ENCODE peak calls at places on chromosomes 5 and 9, in ten cellular contexts. P is spleen, Q is prostate gland, X is GM12891, J is suprapubic skin, K is K562, F is endothelial cell of umbilical vein, E is HCT116, O is stomach, W is sigmoid colon. U is an unnamed sample.

GRCh38 chr9:93092171-93092991 is 3.6 kb upstream of the CARD19 start:
- DNase-seq in K (no peak), Q (no peak), E (no peak), P (peak; percentile 77), X (no peak), O (no peak), J (peak; percentile 50), F (no peak), W (peak; percentile 64), U (peak; percentile 89)

GRCh38 chr5:91941590-91941989 is 558.5 kb upstream of the ARRDC3 start:
- DNase-seq in X (no peak), J (no peak), O (no peak), K (no peak), W (no peak), Q (no peak), E (no peak), P (no peak), F (no peak), U (no peak)

GRCh38 chr9:76687861-76688374 is 76.3 kb upstream of the PCA3 start:
- DNase-seq in P (no peak), W (no peak), X (no peak), K (no peak), J (no peak), F (peak; percentile 91), E (peak; percentile 8), Q (no peak), O (peak; percentile 27), U (no peak)

GRCh38 chr9:131971482-131972074 is 108.1 kb downstream of the MED27 start:
- DNase-seq in O (no peak), J (no peak), F (no peak), W (no peak), X (no peak), Q (no peak), K (no peak), E (no peak), P (no peak), U (no peak)

GRCh38 chr5:66180282-66180955 is 36.3 kb downstream of the SREK1 start:
- DNase-seq in P (no peak), W (no peak), J (no peak), Q (no peak), F (no peak), O (no peak), E (no peak), K (no peak), X (no peak), U (no peak)

GRCh38 chr9:123360161-123361085 is 4.4 kb downstream of the CRB2 start:
- DNase-seq in P (no peak), K (peak; percentile 100), J (no peak), O (peak; percentile 75), F (no peak), X (peak; percentile 79), W (no peak), Q (no peak), E (no peak), U (no peak)

GRCh38 chr5:178895615-178896571 is at the start of gene ZFP2:
- DNase-seq in Q (peak; percentile 60), F (peak; percentile 58), O (peak; percentile 57), E (peak; percentile 21), K (no peak), W (peak; percentile 72), J (no peak), X (peak; percentile 5), P (peak; percentile 90), U (no peak)

GRCh38 chr5:158514353-158514960 is 585.3 kb downstream of the EBF1 start:
- DNase-seq in X (no peak), Q (no peak), K (no peak), J (no peak), E (no peak), W (no peak), O (no peak), F (no peak), P (no peak), U (no peak)

GRCh38 chr5:81209869-81210268 is 23.3 kb upstream of the CKMT2 start:
- DNase-seq in E (no peak), J (no peak), O (no peak), F (no peak), X (no peak), K (no peak), P (no peak), W (no peak), Q (no peak), U (no peak)

GRCh38 chr5:1480217-1480616 is 35.0 kb upstream of the SLC6A3 start:
- DNase-seq in P (peak; percentile 94), E (no peak), J (no peak), K (no peak), F (no peak), W (no peak), Q (no peak), X (no peak), O (peak; percentile 48), U (no peak)

GRCh38 chr5:103114440-103114839 is 5.5 kb downstream of the GIN1 start:
- DNase-seq in O (no peak), F (no peak), X (no peak), K (no peak), P (no peak), E (no peak), W (no peak), J (no peak), Q (no peak), U (no peak)

GRCh38 chr9:16029796-16030363 is 477.0 kb downstream of the CCDC171 start:
- DNase-seq in P (no peak), K (no peak), F (no peak), J (no peak), O (no peak), X (no peak), Q (no peak), E (no peak), W (no peak), U (no peak)

GRCh38 chr5:1875843-1876671 is 6.7 kb downstream of the IRX4 start:
- DNase-seq in P (no peak), K (no peak), F (no peak), W (no peak), E (no peak), O (no peak), J (no peak), X (no peak), Q (no peak), U (no peak)

GRCh38 chr5:168106008-168106761 is 185.3 kb upstream of the WWC1 start:
- DNase-seq in F (no peak), Q (no peak), X (no peak), O (no peak), W (no peak), K (no peak), P (no peak), E (no peak), J (no peak), U (no peak)

GRCh38 chr9:104991144-104991953 is 63.4 kb upstream of the ABCA1 start:
- DNase-seq in O (peak; percentile 94), X (peak; percentile 51), Q (peak; percentile 80), F (peak; percentile 83), J (peak; percentile 95), E (peak; percentile 28), K (peak; percentile 76), P (peak; percentile 98), W (peak; percentile 99), U (no peak)
- TF ChIP-seq POLR2AphosphoS5 in O (peak; percentile 66), X (no peak), Q (peak; percentile 6), F (no peak), J (peak; percentile 40), E (no peak), K (no peak), P (peak; percentile 75), W (peak; percentile 91), U (peak; percentile 90)

DNA sequence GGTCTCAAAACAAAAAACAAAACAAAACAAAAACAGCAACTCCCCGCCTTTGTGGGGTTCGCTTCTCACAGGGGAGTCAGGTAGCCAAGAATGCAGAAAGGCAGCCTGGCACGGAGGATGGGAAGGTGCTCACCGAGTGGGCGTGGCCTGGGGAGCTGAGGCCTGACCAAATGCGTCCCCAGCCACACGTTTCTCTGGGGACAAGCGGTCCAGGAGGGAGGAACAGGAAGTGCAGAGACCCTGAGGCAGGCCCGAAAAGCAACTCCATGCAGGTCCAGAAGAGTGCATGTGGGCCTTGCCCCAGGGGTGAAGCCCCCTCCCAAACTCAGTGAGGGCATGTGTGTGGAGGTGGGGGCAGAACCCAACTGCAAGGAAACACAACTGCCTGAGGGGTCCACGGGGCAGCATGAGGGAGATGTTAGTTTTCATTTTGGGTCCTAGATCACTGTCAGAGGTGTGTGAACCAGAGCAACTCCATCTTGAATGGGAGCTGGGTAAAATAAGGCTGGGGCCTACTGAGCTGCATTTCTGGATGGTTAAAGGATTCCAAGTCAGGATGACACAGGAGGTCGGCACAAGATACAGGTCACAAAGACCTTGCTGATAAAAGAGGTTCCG is 2.6 kb upstream of the UAP1L1 start:
- DNase-seq in O (no peak), K (no peak), F (no peak), P (peak; percentile 82), E (no peak), Q (no peak), W (no peak), J (no peak), X (no peak), U (no peak)
- TF ChIP-seq POLR2A in O (no peak), K (no peak), F (no peak), P (no peak), E (no peak), Q (no peak), W (no peak), J (no peak), X (no peak), U (no peak)

DNA sequence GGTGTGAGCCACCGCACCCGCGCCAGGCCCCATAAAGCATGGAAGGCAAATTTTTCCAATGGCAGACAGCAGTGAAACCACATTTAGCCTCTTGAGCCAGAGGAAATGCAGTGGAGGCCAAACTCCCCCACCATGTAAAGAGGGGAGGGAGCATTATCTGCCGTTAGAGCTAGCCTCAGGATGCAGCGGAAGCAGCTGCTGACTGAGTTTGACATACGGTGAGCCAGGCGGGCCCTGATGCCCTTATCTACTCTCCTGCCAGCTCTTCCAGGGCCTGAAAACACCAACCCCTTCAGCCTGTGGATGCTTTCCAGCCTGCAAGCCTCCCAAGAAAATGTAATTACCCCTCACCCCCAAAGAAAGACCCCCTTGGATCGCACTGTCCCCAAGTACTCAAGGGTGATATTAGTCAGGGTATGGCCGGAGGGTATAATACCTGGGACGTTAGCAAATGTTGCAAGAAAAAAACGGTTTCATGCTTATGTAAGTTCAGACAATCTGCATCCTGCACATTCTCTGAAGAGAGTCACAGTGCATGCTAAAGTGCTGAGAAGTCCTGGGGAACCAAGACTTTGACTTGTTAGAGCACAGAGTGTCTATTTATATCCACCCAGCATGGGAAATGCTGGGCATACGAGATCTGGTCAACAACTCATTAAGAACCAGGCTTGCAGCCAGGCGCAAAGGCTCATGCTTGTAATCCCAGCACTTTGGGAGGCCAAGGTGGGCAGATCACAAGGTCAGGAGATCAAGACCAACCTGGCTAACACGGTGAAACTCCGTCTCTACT is 11.3 kb upstream of the GGTA1 start:
- DNase-seq in F (no peak), Q (no peak), K (no peak), E (no peak), X (no peak), W (no peak), J (no peak), P (peak; percentile 85), O (no peak), U (no peak)
- TF ChIP-seq POLR2AphosphoS5 in F (no peak), Q (no peak), K (no peak), E (no peak), X (no peak), W (no peak), J (no peak), P (peak; percentile 86), O (no peak), U (no peak)

DNA sequence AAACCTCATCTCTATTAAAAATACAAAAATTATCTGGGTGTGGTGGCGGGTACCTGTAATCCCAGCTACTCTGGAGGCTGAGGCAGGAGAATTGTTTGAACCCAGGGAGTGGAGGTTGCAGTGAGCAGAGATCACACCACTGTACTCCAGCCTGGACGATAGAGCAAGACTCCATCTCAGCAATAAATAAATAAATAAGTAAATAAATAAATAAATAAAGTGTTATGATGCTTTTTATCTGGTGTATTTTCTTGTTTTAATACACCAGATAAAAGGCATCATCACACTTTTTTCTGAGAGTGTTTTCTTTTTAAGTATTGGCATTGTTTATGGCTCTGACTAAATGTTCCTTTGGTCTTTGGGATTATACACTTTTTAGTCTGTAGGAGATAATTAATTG is 24.2 kb upstream of the LECT2 start:
- DNase-seq in P (no peak), J (no peak), F (no peak), O (no peak), X (no peak), W (no peak), K (no peak), Q (no peak), E (no peak), U (no peak)
- TF ChIP-seq POLR2A in P (no peak), J (no peak), F (no peak), O (no peak), X (no peak), W (no peak), K (no peak), Q (no peak), E (no peak), U (no peak)